ENCODE peak calls at places on chromosomes 12 and 14, in seven cellular contexts. Z is CD4-positive, alpha-beta memory T cell; E is SK-N-SH; J is neuronal stem cell; C is IMR-90; Y is naive thymus-derived CD4-positive, alpha-beta T cell; B is foreskin keratinocyte. H is an unnamed sample.

GRCh38 chr14:45377201-45377600 is 124.2 kb upstream of the MIS18BP1 start:
- DNase-seq in Z (no peak), E (no peak), J (no peak), C (no peak), Y (no peak), B (no peak), H (no peak)

GRCh38 chr14:104795781-104796681 is 483 bp upstream of the AKT1 start:
- DNase-seq in Z (peak), E (peak), J (no peak), C (no peak), Y (no peak), B (no peak), H (peak)

GRCh38 chr12:69027411-69027811 is 94.4 kb upstream of the CPM start:
- DNase-seq in Z (no peak), E (no peak), J (no peak), C (peak), Y (no peak), B (peak), H (no peak)

GRCh38 chr14:81710232-81710845 is 176.7 kb upstream of the SEL1L start:
- DNase-seq in Z (no peak), E (peak), J (peak), C (peak), Y (no peak), B (peak), H (no peak)

GRCh38 chr12:130281157-130281799 is 56.4 kb upstream of the PIWIL1 start:
- DNase-seq in Z (peak), E (peak), J (peak), C (no peak), Y (peak), B (no peak), H (no peak)

GRCh38 chr12:84131076-84131475 is 781.5 kb downstream of the SLC6A15 start:
- DNase-seq in Z (no peak), E (no peak), J (no peak), C (peak), Y (no peak), B (peak), H (no peak)

GRCh38 chr14:63656194-63656593 is 14.5 kb upstream of the WDR89 start:
- DNase-seq in Z (no peak), E (no peak), J (no peak), C (no peak), Y (no peak), B (peak), H (no peak)

GRCh38 chr12:31600764-31601163 is 9.8 kb upstream of the DENND5B start:
- DNase-seq in Z (no peak), E (no peak), J (no peak), C (no peak), Y (no peak), B (no peak), H (no peak)

GRCh38 chr12:63882844-63883243 is 38.3 kb downstream of the SRGAP1 start:
- DNase-seq in Z (no peak), E (peak), J (peak), C (peak), Y (no peak), B (no peak), H (no peak)

GRCh38 chr12:54420766-54421144 is 1.7 kb upstream of the ITGA5 start:
- DNase-seq in Z (no peak), E (no peak), J (no peak), C (no peak), Y (no peak), B (no peak), H (no peak)

GRCh38 chr12:66627270-66627987 is 51.4 kb downstream of the GRIP1 start:
- DNase-seq in Z (no peak), E (no peak), J (no peak), C (no peak), Y (no peak), B (no peak), H (no peak)

GRCh38 chr12:132357623-132358186 is 28.3 kb upstream of the GALNT9 start:
- DNase-seq in Z (no peak), E (no peak), J (no peak), C (no peak), Y (no peak), B (no peak), H (no peak)

GRCh38 chr12:106753526-106753925 is 21.0 kb upstream of the RIC8B start:
- DNase-seq in Z (peak), E (no peak), J (no peak), C (no peak), Y (no peak), B (no peak), H (peak)

GRCh38 chr14:96525452-96525851 is 23.3 kb downstream of the PAPOLA start:
- DNase-seq in Z (no peak), E (no peak), J (no peak), C (no peak), Y (no peak), B (no peak), H (no peak)

GRCh38 chr12:94649349-94650142 is 811 bp downstream of the TMCC3 start:
- DNase-seq in Z (peak), E (peak), J (peak), C (peak), Y (peak), B (peak), H (peak)

GRCh38 chr12:126425264-126425663 is 1360.0 kb downstream of the AACS start:
- DNase-seq in Z (no peak), E (no peak), J (no peak), C (no peak), Y (no peak), B (no peak), H (no peak)

GRCh38 chr12:49355913-49356312 is 9.2 kb downstream of the DNAJC22 start:
- DNase-seq in Z (no peak), E (no peak), J (no peak), C (no peak), Y (no peak), B (no peak), H (no peak)

GRCh38 chr14:22691171-22691570 is 47.0 kb upstream of the OR6J1 start:
- DNase-seq in Z (no peak), E (no peak), J (no peak), C (peak), Y (no peak), B (peak), H (no peak)

GRCh38 chr12:121255433-121255832 is 41.1 kb downstream of the CAMKK2 start:
- DNase-seq in Z (no peak), E (no peak), J (no peak), C (no peak), Y (no peak), B (no peak), H (no peak)

GRCh38 chr12:111444314-111444705 is 38.6 kb downstream of the SH2B3 start:
- DNase-seq in Z (no peak), E (no peak), J (no peak), C (no peak), Y (no peak), B (no peak), H (no peak)

GRCh38 chr12:23139026-23139425 is 514.1 kb downstream of the ETNK1 start:
- DNase-seq in Z (no peak), E (no peak), J (no peak), C (no peak), Y (no peak), B (peak), H (no peak)

GRCh38 chr14:92998957-92999356 is 76.0 kb downstream of the CHGA start:
- DNase-seq in Z (no peak), E (no peak), J (no peak), C (no peak), Y (no peak), B (no peak), H (no peak)

GRCh38 chr14:52900731-52901130 is 50.1 kb downstream of the FERMT2 start:
- DNase-seq in Z (no peak), E (no peak), J (no peak), C (no peak), Y (no peak), B (peak), H (no peak)

GRCh38 chr12:15201456-15201855 is 19.8 kb downstream of the RERG start:
- DNase-seq in Z (no peak), E (no peak), J (no peak), C (no peak), Y (no peak), B (no peak), H (no peak)
- H3K27ac ChIP-seq in Z (no peak), E (no peak), J (no peak), C (no peak), Y (no peak), B (no peak), H (no peak)

GRCh38 chr12:46449856-46450255 is 77.3 kb upstream of the SLC38A2 start:
- DNase-seq in Z (no peak), E (no peak), J (no peak), C (no peak), Y (no peak), B (no peak), H (no peak)
- H3K27ac ChIP-seq in Z (no peak), E (no peak), J (no peak), C (no peak), Y (no peak), B (no peak), H (no peak)

GRCh38 chr14:95466506-95466905 is 49.9 kb downstream of the SYNE3 start:
- DNase-seq in Z (no peak), E (no peak), J (no peak), C (no peak), Y (no peak), B (no peak), H (no peak)
- H3K27ac ChIP-seq in Z (peak), E (no peak), J (no peak), C (no peak), Y (peak), B (no peak), H (peak)

GRCh38 chr14:67934087-67934486 is 114.5 kb downstream of the RAD51B start:
- DNase-seq in Z (peak), E (peak), J (peak), C (peak), Y (peak), B (peak), H (no peak)
- H3K27ac ChIP-seq in Z (no peak), E (peak), J (no peak), C (no peak), Y (peak), B (no peak), H (no peak)

DNA sequence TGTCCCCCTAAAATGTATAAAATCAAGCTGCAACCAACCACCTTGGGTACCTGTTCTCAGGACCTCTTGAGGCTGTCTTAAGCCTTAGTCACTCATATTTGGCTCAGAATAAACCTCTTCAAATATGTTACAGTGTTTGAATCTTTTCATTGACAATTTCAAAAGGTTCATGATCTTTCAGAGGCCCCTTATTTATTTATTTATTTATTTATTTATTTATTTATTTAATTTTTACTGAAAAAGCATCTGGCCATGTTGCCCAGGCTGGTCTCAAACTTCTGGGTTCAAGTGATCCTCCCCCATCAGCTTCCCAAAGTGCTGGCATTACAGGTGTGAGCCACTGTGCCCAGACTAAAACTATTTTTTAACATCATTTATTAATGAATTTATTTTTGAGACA is 8.2 kb upstream of the NUDT4 start:
- DNase-seq in Z (no peak), E (no peak), J (no peak), C (no peak), Y (no peak), B (no peak), H (no peak)
- H3K27ac ChIP-seq in Z (no peak), E (no peak), J (no peak), C (no peak), Y (no peak), B (no peak), H (no peak)

GRCh38 chr14:73209943-73210342 is 27.4 kb upstream of the PAPLN start:
- DNase-seq in Z (no peak), E (no peak), J (no peak), C (peak), Y (no peak), B (no peak), H (no peak)
- H3K27ac ChIP-seq in Z (no peak), E (no peak), J (no peak), C (no peak), Y (no peak), B (no peak), H (no peak)